ENCODE peak calls at places on chromosomes 13 and 19, in four cellular contexts. G, K, P and V are unnamed samples.

GRCh38 chr13:112974125-112974524 is 5.1 kb downstream of the MCF2L start:
- DNase-seq in G (no peak), K (no peak), P (no peak), V (no peak)

GRCh38 chr19:47095707-47096704 is 17.6 kb downstream of the ZC3H4 start:
- DNase-seq in G (no peak), K (no peak), P (no peak), V (peak)

GRCh38 chr19:47421844-47422395 is 2.6 kb upstream of the MEIS3 start:
- DNase-seq in G (peak), K (peak), P (no peak), V (peak)

GRCh38 chr13:33276581-33276980 is 9.0 kb downstream of the STARD13 start:
- DNase-seq in G (no peak), K (no peak), P (no peak), V (no peak)

GRCh38 chr13:60311527-60311926 is 85.5 kb upstream of the TDRD3 start:
- DNase-seq in G (no peak), K (no peak), P (no peak), V (no peak)

GRCh38 chr13:51501096-51501495 is 48.3 kb upstream of the INTS6 start:
- DNase-seq in G (no peak), K (no peak), P (no peak), V (no peak)

GRCh38 chr19:45423033-45423588 is 606 bp downstream of the ERCC1 start:
- DNase-seq in G (no peak), K (no peak), P (no peak), V (no peak)

GRCh38 chr13:76644906-76645305 is 241.3 kb downstream of the KCTD12 start:
- DNase-seq in G (no peak), K (no peak), P (no peak), V (no peak)

GRCh38 chr19:2345794-2346663 is 14.0 kb upstream of the TMPRSS9 start:
- DNase-seq in G (no peak), K (no peak), P (no peak), V (peak)

GRCh38 chr19:49761625-49762311 is 1.3 kb downstream of the TSKS start:
- DNase-seq in G (peak), K (no peak), P (no peak), V (no peak)

GRCh38 chr19:44812142-44812718 is 3.3 kb downstream of the BCAM start:
- DNase-seq in G (no peak), K (no peak), P (no peak), V (no peak)

GRCh38 chr19:47225746-47226425 is 5.1 kb downstream of the BBC3 start:
- DNase-seq in G (peak), K (peak), P (peak), V (peak)

GRCh38 chr19:43807651-43808050 is 5.4 kb upstream of the LYPD5 start:
- DNase-seq in G (no peak), K (no peak), P (no peak), V (no peak)

GRCh38 chr19:28406237-28406596 is 806.7 kb downstream of the UQCRFS1 start:
- DNase-seq in G (no peak), K (no peak), P (no peak), V (no peak)

GRCh38 chr13:85589021-85589420 is 210.2 kb downstream of the SLITRK6 start:
- DNase-seq in G (no peak), K (no peak), P (no peak), V (no peak)

GRCh38 chr19:2040647-2041435 is 10.2 kb downstream of the MKNK2 start:
- DNase-seq in G (peak), K (no peak), P (peak), V (no peak)

GRCh38 chr19:50500060-50500752 is 10.8 kb downstream of the JOSD2 start:
- DNase-seq in G (peak), K (no peak), P (peak), V (peak)

GRCh38 chr13:81686877-81687276 is 1346.0 kb upstream of the SPRY2 start:
- DNase-seq in G (no peak), K (no peak), P (no peak), V (peak)

GRCh38 chr13:24747248-24748151 is 16.5 kb upstream of the RNF17 start:
- DNase-seq in G (peak), K (no peak), P (peak), V (no peak)

GRCh38 chr13:75978815-75979214 is 342.7 kb downstream of the LMO7 start:
- DNase-seq in G (no peak), K (no peak), P (no peak), V (no peak)

GRCh38 chr19:591099-591958 is 1.6 kb downstream of the HCN2 start:
- DNase-seq in G (no peak), K (peak), P (no peak), V (no peak)

GRCh38 chr19:39828634-39829032 is 5.3 kb downstream of the DYRK1B start:
- DNase-seq in G (no peak), K (no peak), P (no peak), V (no peak)

GRCh38 chr13:93859666-93860065 is 619.8 kb downstream of the DCT start:
- DNase-seq in G (no peak), K (no peak), P (no peak), V (no peak)

GRCh38 chr19:33299061-33299665 is 3.2 kb downstream of the CEBPA start:
- DNase-seq in G (no peak), K (peak), P (no peak), V (no peak)

GRCh38 chr13:43804461-43805070 is 17.8 kb upstream of the ENOX1 start:
- DNase-seq in G (no peak), K (no peak), P (peak), V (peak)

GRCh38 chr13:105219636-105220035 is 1315.8 kb downstream of the EFNB2 start:
- DNase-seq in G (no peak), K (no peak), P (no peak), V (no peak)

GRCh38 chr13:97946951-97947588 is 6.4 kb upstream of the IPO5 start:
- DNase-seq in G (no peak), K (no peak), P (no peak), V (no peak)

GRCh38 chr19:15136234-15136954 is 29.2 kb downstream of the SYDE1 start:
- DNase-seq in G (no peak), K (no peak), P (no peak), V (no peak)

GRCh38 chr13:36148436-36148835 is 17.3 kb upstream of the DCLK1 start:
- DNase-seq in G (no peak), K (no peak), P (no peak), V (no peak)

GRCh38 chr19:12880551-12881171 is 588 bp downstream of the DNASE2 start:
- DNase-seq in G (no peak), K (peak), P (peak), V (peak)

GRCh38 chr13:24842533-24843278 is 78.7 kb downstream of the RNF17 start:
- DNase-seq in G (no peak), K (no peak), P (no peak), V (no peak)

GRCh38 chr19:43651758-43652545 is 12.3 kb upstream of the CADM4 start:
- DNase-seq in G (peak), K (peak), P (peak), V (peak)

GRCh38 chr13:27425918-27426630 is 1.7 kb downstream of the GTF3A start:
- DNase-seq in G (no peak), K (peak), P (peak), V (peak)
- TF ChIP-seq CTCF in G (no peak), K (no peak), P (peak), V (peak)

DNA sequence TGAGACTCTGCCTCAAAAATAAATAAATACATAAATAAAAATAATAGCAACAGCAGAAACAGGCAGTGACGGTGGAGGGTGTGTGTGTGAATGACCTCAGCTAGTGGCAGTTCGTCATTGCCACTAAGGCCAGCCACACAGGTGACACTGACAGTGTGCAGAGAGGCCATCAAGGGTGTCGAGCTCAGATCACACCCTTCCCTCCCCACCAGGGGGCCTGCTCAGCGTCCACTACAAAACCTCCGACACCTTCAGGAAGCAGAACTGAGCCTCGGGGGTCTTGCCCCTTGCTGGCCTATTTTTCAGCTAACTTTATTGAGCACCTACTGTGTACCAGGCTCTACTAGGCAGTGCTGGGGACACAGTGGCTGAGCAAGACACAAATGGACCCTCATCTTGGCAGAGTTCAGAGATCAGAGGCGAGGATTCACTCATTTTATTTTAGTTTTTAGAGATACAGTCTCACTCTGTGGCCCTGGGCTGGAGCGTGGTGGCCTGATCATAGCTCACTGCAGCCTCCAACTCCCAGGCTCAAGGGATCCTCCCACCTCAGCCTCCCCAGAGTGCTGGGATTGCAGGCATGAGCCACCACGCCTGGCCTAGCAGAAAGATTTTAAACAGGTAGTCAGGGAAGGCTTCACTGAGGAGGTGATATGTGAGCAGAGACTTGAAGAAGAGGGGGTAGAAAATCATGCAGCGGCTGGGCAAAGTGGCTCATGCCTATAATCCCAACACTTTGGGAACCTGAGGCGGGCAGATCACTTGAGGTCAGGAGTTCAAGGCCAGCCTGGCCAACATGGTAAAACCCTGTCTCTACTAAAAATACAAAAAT is 30.3 kb upstream of the SEMA6B start:
- DNase-seq in G (peak), K (no peak), P (peak), V (peak)
- TF ChIP-seq CTCF in G (peak), K (peak), P (peak), V (peak)

DNA sequence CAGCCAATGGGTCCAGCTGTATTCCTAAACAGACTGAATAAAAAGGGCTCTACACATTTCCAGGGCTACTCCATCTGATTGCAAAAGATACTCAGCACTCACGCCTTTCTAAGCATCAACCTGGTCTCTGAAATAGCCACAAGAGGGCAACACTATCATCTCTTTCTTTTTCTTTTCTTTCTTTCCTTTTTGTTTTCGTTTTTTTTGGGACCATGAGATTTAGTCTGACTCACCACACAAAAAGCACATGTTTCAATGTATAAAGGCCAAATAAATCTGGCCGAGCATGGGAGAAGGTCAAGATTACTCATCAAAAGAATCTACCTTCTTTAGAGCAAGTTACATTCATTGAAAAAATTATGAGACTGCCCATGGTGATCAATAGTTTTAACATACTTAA is 805.6 kb upstream of the ARGLU1 start:
- DNase-seq in G (no peak), K (no peak), P (no peak), V (peak)
- TF ChIP-seq CTCF in G (peak), K (peak), P (peak), V (peak)

GRCh38 chr13:103236213-103236612 is 170.0 kb upstream of the SLC10A2 start:
- DNase-seq in G (peak), K (no peak), P (no peak), V (peak)
- TF ChIP-seq CTCF in G (peak), K (no peak), P (peak), V (peak)

GRCh38 chr13:111415765-111416164 is 95.3 kb downstream of the TEX29 start:
- DNase-seq in G (no peak), K (no peak), P (no peak), V (no peak)

GRCh38 chr13:111415216-111415615 is 94.8 kb downstream of the TEX29 start:
- DNase-seq in G (no peak), K (no peak), P (no peak), V (no peak)

GRCh38 chr13:111412251-111412650 is 91.8 kb downstream of the TEX29 start:
- DNase-seq in G (no peak), K (no peak), P (no peak), V (no peak)

GRCh38 chr13:111414341-111414740 is 93.9 kb downstream of the TEX29 start:
- DNase-seq in G (no peak), K (no peak), P (no peak), V (no peak)

DNA sequence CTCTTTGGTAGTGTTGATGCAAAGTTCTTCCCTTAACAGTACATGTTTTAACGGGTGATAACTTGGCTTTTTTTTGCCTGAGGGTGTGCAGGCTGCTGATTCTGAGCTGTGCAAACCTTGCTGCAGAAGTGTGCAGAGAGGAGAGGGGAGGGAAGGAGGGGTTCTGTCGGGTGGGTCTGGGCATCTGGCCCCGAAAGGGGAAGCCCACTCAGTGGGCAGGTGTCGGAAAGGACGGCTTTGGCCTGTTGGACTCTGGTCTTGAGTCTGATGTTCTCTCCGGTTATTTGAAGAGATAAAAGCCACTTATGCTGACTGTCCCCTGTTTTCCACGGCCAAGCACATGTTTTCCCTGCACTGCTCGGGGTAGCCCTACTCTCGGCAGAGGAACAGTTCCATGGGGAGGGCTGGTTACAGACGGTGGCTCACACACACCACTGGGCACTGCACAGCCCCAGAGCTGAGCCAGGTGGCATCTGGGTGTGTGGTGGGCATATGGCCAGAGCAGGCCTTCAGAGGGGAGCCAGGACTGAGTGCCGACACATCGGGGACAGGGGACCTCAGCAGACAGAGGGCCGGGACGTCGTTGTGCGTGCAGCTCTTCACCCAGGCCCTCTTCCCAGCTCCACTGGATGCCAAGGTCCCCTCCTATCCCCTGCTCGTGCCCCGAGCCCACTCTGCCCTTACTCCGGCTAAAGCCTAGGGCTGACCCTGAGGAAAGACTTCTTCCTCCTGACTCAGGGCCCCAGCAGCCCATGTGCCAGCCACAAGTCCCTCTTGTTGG is 93.2 kb downstream of the TEX29 start:
- DNase-seq in G (no peak), K (no peak), P (no peak), V (no peak)
- TF ChIP-seq CTCF in G (no peak), K (no peak), P (no peak), V (no peak)

GRCh38 chr19:37931941-37932655 is 25.1 kb downstream of the SIPA1L3 start:
- DNase-seq in G (peak), K (peak), P (peak), V (no peak)
- TF ChIP-seq CTCF in G (no peak), K (no peak), P (no peak), V (no peak)